ENCODE peak calls at places on chromosomes 5 and 9, in eight cellular contexts. H is activated effector memory CD4-positive, alpha-beta T cell treated with anti-CD3 and anti-CD28 coated beads, Interleukin-2, amount 50 U/mL, for 16 hours; D is GF-D8; N is stimulated activated CD4-positive, alpha-beta T cell treated with anti-CD3 and anti-CD28 coated beads, Interleukin-2, amount 100 ng/mL, for 48 hours; A is activated CD8-positive, alpha-beta memory T cell treated with anti-CD3 and anti-CD28 coated beads, Interleukin-2, amount 50 U/mL, for 4 hours; Z is effector memory CD8-positive, alpha-beta T cell; S is esophagus squamous epithelium; R is hepatocyte. M is an unnamed sample.

GRCh38 chr5:13212843-13213242 is 731.6 kb downstream of the DNAH5 start:
- DNase-seq in D (no peak), A (no peak), S (no peak), R (no peak), Z (no peak), H (no peak), N (no peak), M (no peak)

GRCh38 chr5:53642006-53642405 is 81.6 kb downstream of the NDUFS4 start:
- DNase-seq in Z (no peak), N (no peak), S (no peak), R (no peak), A (no peak), D (no peak), H (no peak), M (no peak)

GRCh38 chr5:158641016-158641415 is 458.7 kb downstream of the EBF1 start:
- DNase-seq in A (no peak), Z (no peak), R (no peak), N (no peak), S (no peak), D (no peak), H (no peak), M (no peak)

GRCh38 chr5:378976-379742 is 57.6 kb downstream of the AHRR start:
- DNase-seq in A (peak; percentile 13), Z (no peak), H (peak; percentile 64), S (no peak), R (no peak), D (no peak), N (no peak), M (no peak)

GRCh38 chr5:149803153-149803552 is 73.0 kb downstream of the PPARGC1B start:
- DNase-seq in Z (no peak), H (no peak), S (no peak), A (no peak), R (no peak), D (no peak), N (no peak), M (no peak)

GRCh38 chr9:84838879-84839278 is 169.3 kb downstream of the NTRK2 start:
- DNase-seq in R (no peak), S (no peak), D (no peak), N (no peak), A (no peak), Z (no peak), H (no peak), M (no peak)

GRCh38 chr5:76582252-76583162 is 40.7 kb downstream of the F2RL2 start:
- DNase-seq in R (peak; percentile 17), H (no peak), S (no peak), D (no peak), N (peak; percentile 11), A (no peak), Z (no peak), M (no peak)

GRCh38 chr5:31435730-31436129 is 96.2 kb downstream of the DROSHA start:
- DNase-seq in R (no peak), S (no peak), D (no peak), H (no peak), Z (no peak), N (no peak), A (no peak), M (no peak)

GRCh38 chr9:98774746-98775145 is 21.6 kb downstream of the ANKS6 start:
- DNase-seq in H (no peak), D (no peak), Z (no peak), R (no peak), N (no peak), S (no peak), A (no peak), M (no peak)

GRCh38 chr5:159955056-159955624 is 38.9 kb downstream of the ADRA1B start:
- DNase-seq in Z (no peak), D (no peak), R (no peak), N (no peak), A (no peak), H (no peak), S (no peak), M (no peak)

GRCh38 chr5:174091006-174091578 is 45.6 kb downstream of the NSG2 start:
- DNase-seq in N (no peak), R (peak; percentile 15), D (no peak), H (no peak), Z (no peak), A (no peak), S (no peak), M (no peak)

GRCh38 chr5:133353741-133354140 is 258.6 kb downstream of the FSTL4 start:
- DNase-seq in A (no peak), Z (no peak), S (no peak), N (no peak), R (no peak), H (no peak), D (no peak), M (no peak)

GRCh38 chr5:179588166-179588565 is 35.3 kb downstream of the HNRNPH1 start:
- DNase-seq in S (no peak), Z (no peak), R (no peak), N (no peak), A (no peak), H (no peak), D (no peak), M (no peak)

GRCh38 chr5:150512368-150512747 is 4.4 kb downstream of the NDST1 start:
- DNase-seq in Z (no peak), N (no peak), S (no peak), D (no peak), H (no peak), R (no peak), A (no peak), M (no peak)

GRCh38 chr5:5341531-5342292 is 80.8 kb upstream of the ICE1 start:
- DNase-seq in N (no peak), H (no peak), Z (no peak), D (no peak), S (no peak), A (no peak), R (no peak), M (no peak)

GRCh38 chr5:137497396-137498290 is 1.5 kb downstream of the SPOCK1 start:
- DNase-seq in D (no peak), N (no peak), S (no peak), Z (no peak), R (no peak), H (no peak), A (no peak), M (no peak)

GRCh38 chr5:86640998-86641397 is 23.3 kb downstream of the COX7C start:
- DNase-seq in H (no peak), S (no peak), N (no peak), R (no peak), D (no peak), A (no peak), Z (no peak), M (no peak)

GRCh38 chr5:173689171-173689676 is 72.8 kb upstream of the BOD1 start:
- DNase-seq in H (no peak), Z (no peak), A (no peak), N (no peak), R (peak; percentile 71), D (no peak), S (no peak), M (no peak)

GRCh38 chr5:39178171-39178570 is 41.2 kb downstream of the FYB1 start:
- DNase-seq in Z (no peak), H (no peak), D (peak; percentile 29), N (no peak), R (no peak), A (no peak), S (no peak), M (no peak)

GRCh38 chr9:19137282-19137681 is 10.0 kb upstream of the PLIN2 start:
- DNase-seq in A (no peak), Z (no peak), D (no peak), H (no peak), R (no peak), S (no peak), N (no peak), M (no peak)

GRCh38 chr9:131554088-131554864 is 9.0 kb downstream of the PRRT1B start:
- DNase-seq in N (no peak), S (no peak), R (no peak), H (no peak), D (no peak), Z (no peak), A (no peak), M (no peak)

GRCh38 chr5:3789519-3790193 is 194.0 kb downstream of the IRX1 start:
- DNase-seq in R (no peak), Z (no peak), S (no peak), A (no peak), H (no peak), D (no peak), N (no peak), M (no peak)

GRCh38 chr9:125233678-125234077 is 7.5 kb downstream of the HSPA5 start:
- DNase-seq in Z (no peak), D (no peak), S (no peak), N (no peak), R (peak; percentile 76), H (no peak), A (no peak), M (no peak)